ENCODE peak calls at places on chromosomes 12 and 14, in eight cellular contexts. H is DMS 273 treated with DMSO at 0.1 percent for 48 hours; Q is OCI-LY7; X is NCI-H345; M is T-helper 17 cell; E is GM12892; N is activated CD4-positive, alpha-beta T cell treated with anti-CD3 and anti-CD28 coated beads, Interleukin-2, amount 50 U/mL, for 48 hours; I is Ammon's horn. J is an unnamed sample.

GRCh38 chr14:44803239-44803905 is 158.4 kb downstream of the KLHL28 start:
- DNase-seq in X (peak), Q (peak), I (peak), M (no peak), N (no peak), H (peak), E (no peak), J (peak)

GRCh38 chr14:67564236-67564635 is 31.1 kb downstream of the PLEKHH1 start:
- DNase-seq in M (no peak), I (no peak), N (no peak), X (no peak), H (no peak), E (no peak), Q (no peak), J (no peak)

GRCh38 chr12:26198742-26199141 is 3.4 kb downstream of the SSPN start:
- DNase-seq in Q (no peak), M (no peak), H (no peak), X (no peak), I (no peak), E (no peak), N (no peak), J (no peak)

GRCh38 chr12:52165096-52165855 is 26.5 kb downstream of the KRT80 start:
- DNase-seq in E (no peak), X (no peak), I (no peak), H (no peak), M (no peak), Q (no peak), N (no peak), J (no peak)

GRCh38 chr12:51941011-51941561 is 10.4 kb upstream of the ACVR1B start:
- DNase-seq in N (no peak), I (no peak), M (no peak), Q (no peak), H (peak), X (peak), E (no peak), J (no peak)

GRCh38 chr14:36824854-36825253 is 163.2 kb downstream of the PAX9 start:
- DNase-seq in Q (no peak), E (no peak), I (no peak), H (no peak), N (no peak), M (no peak), X (no peak), J (no peak)

GRCh38 chr14:53519137-53519536 is 366.0 kb upstream of the DDHD1 start:
- DNase-seq in H (no peak), I (no peak), Q (no peak), N (no peak), X (no peak), E (no peak), M (no peak), J (no peak)

GRCh38 chr12:132153501-132154340 is 9.5 kb downstream of the NOC4L start:
- DNase-seq in E (peak), H (no peak), Q (peak), X (peak), I (peak), N (peak), M (peak), J (peak)

GRCh38 chr12:96257550-96258392 is 63.6 kb downstream of the ELK3 start:
- DNase-seq in M (no peak), X (no peak), I (no peak), N (no peak), Q (peak), E (no peak), H (peak), J (no peak)

GRCh38 chr12:120013659-120014380 is 24.8 kb downstream of the BICDL1 start:
- DNase-seq in M (no peak), H (no peak), X (no peak), E (no peak), N (no peak), I (no peak), Q (no peak), J (peak)

GRCh38 chr14:21721504-21721903 is 47.9 kb upstream of the OR4E1 start:
- DNase-seq in M (no peak), E (no peak), H (no peak), Q (no peak), I (no peak), N (no peak), X (no peak), J (no peak)

GRCh38 chr12:101939856-101940265 is 62.5 kb downstream of the DRAM1 start:
- DNase-seq in I (peak), N (peak), X (peak), M (peak), E (no peak), Q (peak), H (no peak), J (peak)

GRCh38 chr12:93347054-93347786 is 30.5 kb upstream of the NUDT4 start:
- DNase-seq in M (no peak), X (no peak), Q (no peak), I (peak), H (peak), N (no peak), E (no peak), J (no peak)

GRCh38 chr12:27549801-27550652 is 26.0 kb downstream of the PPFIBP1 start:
- DNase-seq in Q (no peak), H (peak), E (no peak), N (no peak), X (peak), I (peak), M (no peak), J (no peak)

GRCh38 chr12:116125981-116126566 is 151.4 kb downstream of the MED13L start:
- DNase-seq in X (no peak), M (no peak), N (no peak), Q (no peak), E (no peak), I (no peak), H (no peak), J (no peak)

GRCh38 chr12:113825705-113826104 is 140.4 kb downstream of the RBM19 start:
- DNase-seq in Q (no peak), X (no peak), H (no peak), I (no peak), E (no peak), N (no peak), M (no peak), J (no peak)

GRCh38 chr14:90409209-90409730 is 12.4 kb downstream of the CALM1 start:
- DNase-seq in X (no peak), M (no peak), Q (no peak), E (no peak), H (no peak), N (no peak), I (peak), J (no peak)

GRCh38 chr14:93825235-93825553 is 36.9 kb upstream of the PRIMA1 start:
- DNase-seq in E (no peak), N (no peak), Q (no peak), I (no peak), M (no peak), X (no peak), H (no peak), J (no peak)

GRCh38 chr12:124862768-124863408 is 776 bp downstream of the SCARB1 start:
- DNase-seq in N (peak), E (no peak), I (peak), Q (peak), X (peak), H (no peak), M (no peak), J (peak)

GRCh38 chr14:103597623-103598372 is 31.2 kb upstream of the KLC1 start:
- DNase-seq in H (no peak), Q (no peak), I (peak), E (no peak), N (peak), X (no peak), M (no peak), J (no peak)

GRCh38 chr12:4422985-4423384 is 22.6 kb downstream of the FGF6 start:
- DNase-seq in E (no peak), I (no peak), Q (no peak), H (no peak), N (no peak), X (no peak), M (no peak), J (no peak)